ENCODE peak calls at places on chromosomes 5 and 9, in nine cellular contexts. R is HepG2, Y is IMR-90, O is uterus, I is A549, Q is adrenal gland, J is prostate gland, B is right lobe of liver, C is stomach. F is an unnamed sample. For H3K4me1, the result is how much of the 10 kb centered on the place peaks cover.

GRCh38 chr9:134689320-134690181 is 47.9 kb downstream of the COL5A1 start:
- DNase-seq in R (peak), Y (peak), O (peak), I (peak), Q (peak), J (peak), B (no peak), C (peak), F (peak)

GRCh38 chr9:4344946-4345345 is 45.1 kb upstream of the GLIS3 start:
- DNase-seq in R (no peak), Y (no peak), O (no peak), I (no peak), Q (no peak), J (no peak), B (no peak), C (no peak), F (no peak)

GRCh38 chr9:34551751-34552605 is 29.2 kb upstream of the ENHO start:
- DNase-seq in R (no peak), Y (no peak), O (no peak), I (no peak), Q (no peak), J (no peak), B (no peak), C (no peak), F (no peak)

GRCh38 chr5:40680741-40681350 is 1.1 kb downstream of the PTGER4 start:
- DNase-seq in R (no peak), Y (no peak), O (peak), I (no peak), Q (no peak), J (peak), B (no peak), C (no peak), F (peak)

GRCh38 chr5:155025890-155026289 is 12.3 kb downstream of the KIF4B start:
- DNase-seq in R (no peak), Y (no peak), O (no peak), I (no peak), Q (no peak), J (no peak), B (no peak), C (no peak), F (no peak)

GRCh38 chr5:102903074-102903871 is 148.2 kb downstream of the PAM start:
- DNase-seq in R (no peak), Y (peak), O (no peak), I (no peak), Q (no peak), J (no peak), B (no peak), C (no peak), F (no peak)

GRCh38 chr5:34722183-34722582 is 66.1 kb downstream of the RAI14 start:
- DNase-seq in R (no peak), Y (no peak), O (no peak), I (no peak), Q (no peak), J (no peak), B (no peak), C (no peak), F (no peak)

GRCh38 chr9:85202596-85202995 is 533.1 kb downstream of the NTRK2 start:
- DNase-seq in R (no peak), Y (no peak), O (no peak), I (no peak), Q (no peak), J (no peak), B (no peak), C (no peak), F (no peak)

GRCh38 chr5:2200261-2200965 is 317.7 kb upstream of the IRX4 start:
- DNase-seq in R (no peak), Y (no peak), O (no peak), I (no peak), Q (no peak), J (peak), B (no peak), C (peak), F (no peak)

GRCh38 chr5:177382423-177383029 is 1.7 kb upstream of the SLC34A1 start:
- DNase-seq in R (no peak), Y (peak), O (no peak), I (no peak), Q (no peak), J (peak), B (peak), C (peak), F (no peak)

GRCh38 chr9:65409471-65409980 is 124.5 kb upstream of the FOXD4L5 start:
- DNase-seq in R (no peak), Y (no peak), O (no peak), I (no peak), Q (no peak), J (no peak), B (no peak), C (no peak), F (no peak)

GRCh38 chr9:34492051-34492450 is 30.7 kb downstream of the ENHO start:
- DNase-seq in R (no peak), Y (no peak), O (no peak), I (peak), Q (no peak), J (no peak), B (no peak), C (no peak), F (no peak)

GRCh38 chr9:133374612-133375115 is 1.2 kb downstream of the SURF4 start:
- DNase-seq in R (no peak), Y (peak), O (no peak), I (no peak), Q (no peak), J (no peak), B (no peak), C (no peak), F (no peak)
- H3K4me1 ChIP-seq in R (half or more), Y (under half), O (under half), I (under half), Q (half or more), J (under half), B (under half), C (half or more), F (half or more)

DNA sequence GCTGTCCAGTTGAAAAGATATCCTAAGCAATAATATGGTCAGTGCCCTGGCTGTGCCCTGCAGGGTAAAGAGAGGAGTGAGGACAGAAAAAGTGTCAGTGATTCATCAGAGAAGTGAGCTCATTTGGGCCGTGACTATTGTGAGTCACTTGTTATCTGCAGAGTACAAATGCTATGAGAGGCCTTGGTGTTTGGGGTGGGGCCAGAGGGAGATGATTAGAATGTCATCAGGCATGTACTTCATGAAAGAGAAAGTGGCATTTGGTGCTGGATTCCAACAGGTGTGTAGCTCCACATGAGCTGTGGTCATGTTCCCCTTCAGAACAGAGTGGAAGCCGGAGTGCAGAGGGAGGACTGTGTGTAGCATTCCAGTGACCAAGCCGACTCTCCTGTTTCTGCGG is 174.1 kb downstream of the KDM4C start:
- DNase-seq in R (peak), Y (peak), O (peak), I (no peak), Q (peak), J (no peak), B (no peak), C (peak), F (peak)
- TF ChIP-seq POLR2A in R (no peak), Y (no peak), O (no peak), I (no peak), Q (no peak), J (no peak), B (no peak), C (no peak), F (no peak)

GRCh38 chr5:178793156-178793555 is 62.7 kb upstream of the ZNF354A start:
- DNase-seq in R (peak), Y (no peak), O (no peak), I (no peak), Q (no peak), J (peak), B (no peak), C (peak), F (no peak)
- TF ChIP-seq CTCF in R (peak), Y (no peak), O (no peak), I (no peak), Q (no peak), J (peak), B (peak), C (no peak), F (peak)

DNA sequence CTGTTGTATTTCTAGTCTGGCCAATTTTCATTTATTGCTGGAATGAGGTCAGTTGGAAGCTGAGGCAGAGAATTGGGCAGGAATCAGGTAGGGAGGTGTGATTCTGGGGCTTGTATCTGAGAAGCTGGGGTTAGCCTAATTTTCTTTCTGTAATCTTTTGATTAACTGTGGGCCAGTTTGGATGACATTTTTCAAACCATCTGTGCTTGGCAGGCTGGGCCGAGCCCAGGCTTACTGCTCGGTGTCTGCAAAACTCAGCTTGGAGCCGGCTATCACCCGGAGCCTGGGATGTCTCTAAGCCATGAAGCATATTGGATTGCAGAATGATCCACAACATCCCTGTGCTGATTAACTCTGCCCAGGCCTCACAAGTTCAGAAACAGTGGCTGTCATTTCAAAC is 26.5 kb downstream of the KCNMB1 start:
- DNase-seq in R (no peak), Y (no peak), O (no peak), I (no peak), Q (no peak), J (no peak), B (no peak), C (no peak), F (no peak)
- H3K4me1 ChIP-seq in R (under half), Y (under half), O (under half), I (under half), Q (under half), J (under half), B (under half), C (under half), F (under half)

GRCh38 chr5:112976432-112977309 is at the start of gene DCP2:
- DNase-seq in R (peak), Y (peak), O (peak), I (peak), Q (peak), J (peak), B (peak), C (peak), F (peak)
- TF ChIP-seq POLR2A in R (peak), Y (peak), O (peak), I (peak), Q (peak), J (peak), B (peak), C (peak), F (no peak)

DNA sequence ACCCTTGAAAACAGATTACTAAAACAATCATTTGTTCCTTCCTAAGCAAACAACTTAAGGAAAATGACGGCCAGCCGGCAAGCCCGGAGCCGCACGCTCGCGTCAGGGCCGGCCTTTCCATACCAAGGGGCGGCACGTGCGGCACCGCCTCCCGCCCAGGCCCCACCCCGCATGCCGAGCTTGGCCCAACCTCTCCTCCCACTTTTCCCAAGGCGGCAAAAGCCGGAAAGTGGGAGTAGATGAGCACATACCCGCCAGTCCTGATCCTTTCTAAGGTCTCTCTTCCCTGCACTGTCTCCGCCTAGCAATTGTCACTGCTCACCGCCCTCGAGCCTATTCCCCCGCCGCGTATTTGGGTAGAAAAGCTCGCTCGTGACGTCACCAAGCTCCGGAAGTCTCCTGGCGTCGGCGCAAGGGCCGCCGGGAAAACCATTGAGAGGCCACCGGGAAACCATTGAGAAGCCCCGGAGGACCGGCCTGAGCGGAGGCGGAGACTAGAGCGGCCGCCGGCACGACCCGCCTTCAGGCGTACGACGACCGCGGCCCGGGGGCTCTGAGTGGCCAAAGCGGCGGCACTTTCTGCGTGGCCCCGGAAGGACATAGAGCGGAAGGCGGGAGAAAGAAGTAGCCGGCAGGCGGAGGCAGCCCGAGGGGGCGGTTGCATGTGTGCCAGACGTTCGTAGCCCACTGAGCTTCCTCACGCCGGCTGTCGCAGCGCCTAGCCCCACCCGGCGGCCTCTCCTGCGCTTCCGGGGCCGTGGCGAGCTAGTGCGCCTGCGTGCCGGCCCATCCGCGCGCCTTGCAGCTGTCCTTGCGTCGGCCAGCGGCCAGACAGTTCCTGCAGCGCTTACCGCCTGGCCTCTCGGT is at the start of the genes NCBP1 and TSTD2:
- DNase-seq in R (peak), Y (peak), O (peak), I (peak), Q (peak), J (peak), B (peak), C (peak), F (peak)
- TF ChIP-seq CTCF in R (peak), Y (no peak), O (no peak), I (no peak), Q (peak), J (peak), B (no peak), C (no peak), F (peak)

DNA sequence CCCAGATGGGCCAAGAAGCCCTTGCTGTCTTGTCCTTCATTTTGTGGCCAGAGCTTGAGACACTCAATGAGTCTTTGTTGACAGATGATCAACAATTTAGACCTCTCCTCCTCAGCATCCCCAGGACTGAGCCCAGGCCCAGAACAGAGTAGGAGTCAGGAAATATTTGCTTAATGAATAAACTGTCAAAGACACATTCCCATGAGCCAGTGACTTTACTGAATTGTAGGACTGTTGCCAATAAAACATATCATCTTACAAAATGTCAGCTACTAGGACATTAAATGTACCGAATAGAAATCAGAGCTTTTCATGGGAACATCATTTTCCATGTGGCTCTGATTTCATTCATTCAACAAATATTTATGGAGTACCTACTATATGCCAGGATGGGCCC is 11.6 kb downstream of the VDAC1 start:
- DNase-seq in R (no peak), Y (peak), O (no peak), I (no peak), Q (peak), J (peak), B (no peak), C (no peak), F (no peak)
- H3K4me1 ChIP-seq in R (half or more), Y (under half), O (under half), I (under half), Q (half or more), J (under half), B (under half), C (under half), F (half or more)

GRCh38 chr9:136644593-136645342 is 17.9 kb upstream of the EGFL7 start:
- DNase-seq in R (peak), Y (peak), O (peak), I (peak), Q (peak), J (peak), B (peak), C (peak), F (peak)
- TF ChIP-seq POLR2A in R (peak), Y (no peak), O (no peak), I (no peak), Q (no peak), J (no peak), B (no peak), C (no peak), F (peak)

DNA sequence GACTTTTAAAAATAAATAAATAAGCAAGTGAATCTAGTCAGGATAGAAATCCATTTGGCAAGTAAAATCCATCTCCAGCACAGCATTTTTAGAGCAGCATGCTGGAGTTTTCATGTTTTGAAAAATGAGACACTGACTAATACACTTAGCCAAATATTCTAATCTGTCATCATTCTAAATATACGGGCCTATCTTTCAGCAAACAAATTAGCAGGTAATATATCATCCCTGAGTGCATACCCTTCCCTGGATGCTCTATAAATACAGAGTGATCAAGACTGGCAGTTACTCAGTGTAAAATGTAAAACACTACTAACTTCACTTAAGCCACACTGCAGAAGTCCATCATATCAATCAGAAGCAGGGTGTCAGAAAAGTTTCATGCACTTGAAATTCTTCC is 58.4 kb downstream of the MLLT3 start:
- DNase-seq in R (no peak), Y (no peak), O (no peak), I (no peak), Q (no peak), J (no peak), B (no peak), C (no peak), F (no peak)
- TF ChIP-seq CTCF in R (no peak), Y (no peak), O (no peak), I (no peak), Q (no peak), J (no peak), B (no peak), C (no peak), F (no peak)

DNA sequence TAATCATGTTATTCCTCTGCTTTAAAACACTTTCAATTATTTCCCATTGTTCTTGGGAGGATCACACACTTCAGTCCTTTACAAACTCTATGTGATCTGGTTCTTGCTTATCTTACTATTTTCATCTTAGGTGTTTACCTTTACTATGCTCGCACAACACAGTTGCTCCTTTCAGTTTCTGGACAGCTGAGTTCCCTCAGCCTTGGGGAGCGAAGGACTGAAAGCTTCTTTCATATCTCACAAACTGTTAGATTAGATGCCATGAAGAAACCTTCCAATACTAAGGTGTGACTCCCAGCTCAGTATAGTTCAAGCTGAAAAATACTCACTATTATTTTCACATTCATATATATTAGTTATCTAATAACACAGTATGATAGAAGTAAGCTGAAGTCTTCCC is 117.9 kb downstream of the CDC42SE2 start:
- DNase-seq in R (no peak), Y (no peak), O (no peak), I (no peak), Q (no peak), J (no peak), B (no peak), C (no peak), F (no peak)
- H3K4me1 ChIP-seq in R (half or more), Y (under half), O (under half), I (under half), Q (under half), J (under half), B (under half), C (half or more), F (under half)

F was measured in heart left ventricle.